ENCODE peak calls at places on chromosomes 7 and 10, in ten cellular contexts. X is spleen, S is A549, L is HCT116, T is transverse colon, V is aorta, O is PC-3, A is uterus, G is foreskin keratinocyte, R is suprapubic skin. N is an unnamed sample.

GRCh38 chr7:83415840-83416239 is 233.1 kb downstream of the SEMA3E start:
- DNase-seq in X (no peak), S (no peak), L (no peak), T (no peak), V (no peak), O (peak; percentile 19), A (no peak), G (peak; percentile 63), R (no peak), N (no peak)

GRCh38 chr7:151819826-151820225 is 57.1 kb downstream of the PRKAG2 start:
- DNase-seq in X (peak; percentile 37), S (no peak), L (no peak), T (peak; percentile 61), V (no peak), O (no peak), A (no peak), G (no peak), R (no peak), N (no peak)

GRCh38 chr10:70131560-70131937 is 1.1 kb downstream of the AIFM2 start:
- DNase-seq in X (peak; percentile 69), S (no peak), L (no peak), T (no peak), V (no peak), O (no peak), A (no peak), G (no peak), R (peak; percentile 69), N (no peak)

GRCh38 chr7:106116162-106116704 is 4.1 kb upstream of the SYPL1 start:
- DNase-seq in X (no peak), S (no peak), L (no peak), T (no peak), V (no peak), O (no peak), A (no peak), G (no peak), R (no peak), N (no peak)

GRCh38 chr10:117801691-117802090 is 245.1 kb downstream of the RAB11FIP2 start:
- DNase-seq in X (no peak), S (no peak), L (no peak), T (no peak), V (no peak), O (no peak), A (no peak), G (no peak), R (no peak), N (no peak)

GRCh38 chr10:24034571-24034970 is 174.4 kb upstream of the KIAA1217 start:
- DNase-seq in X (no peak), S (peak; percentile 3), L (no peak), T (no peak), V (no peak), O (no peak), A (no peak), G (no peak), R (no peak), N (no peak)

GRCh38 chr10:81704596-81704995 is 170.4 kb upstream of the NRG3 start:
- DNase-seq in X (no peak), S (no peak), L (no peak), T (no peak), V (no peak), O (no peak), A (no peak), G (no peak), R (no peak), N (no peak)

GRCh38 chr7:8065356-8065813 is 96.8 kb downstream of the GLCCI1 start:
- DNase-seq in X (no peak), S (no peak), L (no peak), T (no peak), V (no peak), O (no peak), A (no peak), G (peak; percentile 52), R (no peak), N (no peak)

DNA sequence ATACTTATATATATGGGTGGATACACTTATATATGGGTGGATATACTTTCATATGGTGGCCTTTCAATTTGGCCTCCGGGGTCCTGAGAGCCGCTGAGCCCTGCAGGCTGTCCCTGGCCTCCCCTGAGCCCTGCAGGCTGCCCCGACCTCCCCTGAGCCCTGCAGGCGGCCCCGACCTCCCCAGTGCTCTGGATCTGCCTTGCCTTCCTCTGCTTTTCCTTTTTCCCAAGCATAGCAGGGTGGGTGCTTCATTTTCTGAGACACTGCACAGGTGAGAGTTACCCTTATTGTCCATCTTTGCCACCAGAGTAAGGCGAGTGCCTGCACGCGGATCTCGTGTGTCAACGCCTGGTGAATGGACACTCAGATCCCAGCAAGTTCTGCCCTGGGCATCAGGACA is 106.6 kb downstream of the VIPR2 start:
- DNase-seq in X (no peak), S (no peak), L (no peak), T (no peak), V (no peak), O (no peak), A (no peak), G (no peak), R (no peak), N (no peak)
- H3K4me1 ChIP-seq in X (no peaks in the 10 kb centered on the region), S (no peaks in the 10 kb centered on the region), L (no peaks in the 10 kb centered on the region), T (no peaks in the 10 kb centered on the region), V (no peaks in the 10 kb centered on the region), O (peaks cover 14% of the 10 kb centered on the region), A (no peaks in the 10 kb centered on the region), G (no peaks in the 10 kb centered on the region), R (no peaks in the 10 kb centered on the region), N (no peaks in the 10 kb centered on the region)

GRCh38 chr10:102778781-102779180 is 35.0 kb downstream of the WBP1L start:
- DNase-seq in X (no peak), S (no peak), L (no peak), T (no peak), V (no peak), O (no peak), A (no peak), G (no peak), R (no peak), N (no peak)

GRCh38 chr10:102781921-102782542 is 38.3 kb downstream of the WBP1L start:
- DNase-seq in X (no peak), S (no peak), L (no peak), T (no peak), V (no peak), O (peak; percentile 13), A (no peak), G (no peak), R (no peak), N (no peak)

GRCh38 chr10:102781089-102781920 is 37.6 kb downstream of the WBP1L start:
- DNase-seq in X (no peak), S (no peak), L (no peak), T (no peak), V (no peak), O (no peak), A (no peak), G (no peak), R (no peak), N (no peak)

GRCh38 chr10:102779680-102780079 is 35.9 kb downstream of the WBP1L start:
- DNase-seq in X (no peak), S (no peak), L (no peak), T (no peak), V (no peak), O (no peak), A (peak; percentile 39), G (peak; percentile 54), R (no peak), N (no peak)

GRCh38 chr10:102780246-102780645 is 36.5 kb downstream of the WBP1L start:
- DNase-seq in X (no peak), S (no peak), L (no peak), T (no peak), V (no peak), O (peak; percentile 58), A (no peak), G (peak; percentile 67), R (no peak), N (no peak)
- H3K4me1 ChIP-seq in X (peaks cover 100% of the 10 kb centered on the region), S (peaks cover 10% of the 10 kb centered on the region), L (no peaks in the 10 kb centered on the region), T (peaks cover 37% of the 10 kb centered on the region), V (peaks cover 7% of the 10 kb centered on the region), O (peaks cover 17% of the 10 kb centered on the region), A (peaks cover 36% of the 10 kb centered on the region), G (peaks cover 51% of the 10 kb centered on the region), R (peaks cover 92% of the 10 kb centered on the region), N (peaks cover 62% of the 10 kb centered on the region)

GRCh38 chr10:75434292-75434691 is 2.9 kb downstream of the LRMDA start:
- DNase-seq in X (no peak), S (no peak), L (no peak), T (no peak), V (no peak), O (no peak), A (no peak), G (no peak), R (no peak), N (no peak)

GRCh38 chr10:75439811-75440210 is 8.4 kb downstream of the LRMDA start:
- DNase-seq in X (no peak), S (no peak), L (no peak), T (no peak), V (no peak), O (no peak), A (no peak), G (no peak), R (no peak), N (no peak)

GRCh38 chr10:75437693-75438092 is 6.3 kb downstream of the LRMDA start:
- DNase-seq in X (no peak), S (no peak), L (no peak), T (no peak), V (no peak), O (no peak), A (no peak), G (no peak), R (no peak), N (no peak)

GRCh38 chr10:75438275-75438674 is 6.9 kb downstream of the LRMDA start:
- DNase-seq in X (no peak), S (no peak), L (no peak), T (no peak), V (no peak), O (no peak), A (no peak), G (no peak), R (no peak), N (no peak)

DNA sequence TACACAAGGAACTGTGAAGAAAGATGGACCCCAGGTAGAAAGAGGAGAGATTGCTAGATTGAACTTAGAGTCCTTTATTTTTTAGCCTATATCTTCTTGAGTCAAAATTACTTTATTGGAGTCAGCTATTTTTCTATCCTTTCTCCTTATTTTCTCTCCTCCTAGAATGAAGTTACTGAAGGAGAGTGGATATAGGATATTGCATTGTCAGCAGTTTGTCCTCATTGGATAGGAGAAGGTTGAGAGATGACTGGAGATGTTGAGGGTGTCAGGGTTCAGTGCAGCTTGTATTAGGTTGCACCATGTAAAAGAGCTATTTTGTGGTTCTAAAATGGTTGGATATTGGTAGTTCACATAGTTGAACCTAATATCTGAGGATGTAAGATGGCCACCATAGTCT is 5.5 kb downstream of the LRMDA start:
- DNase-seq in X (no peak), S (no peak), L (no peak), T (no peak), V (no peak), O (no peak), A (no peak), G (no peak), R (no peak), N (no peak)
- H3K4me1 ChIP-seq in X (peaks cover 13% of the 10 kb centered on the region), S (peaks cover 7% of the 10 kb centered on the region), L (peaks cover 10% of the 10 kb centered on the region), T (peaks cover 8% of the 10 kb centered on the region), V (no peaks in the 10 kb centered on the region), O (peaks cover 3% of the 10 kb centered on the region), A (no peaks in the 10 kb centered on the region), G (no peaks in the 10 kb centered on the region), R (peaks cover 10% of the 10 kb centered on the region), N (no peaks in the 10 kb centered on the region)

GRCh38 chr7:2843711-2844152 is 376 bp downstream of the GNA12 start:
- DNase-seq in X (peak; percentile 91), S (peak; percentile 31), L (no peak), T (peak; percentile 48), V (peak; percentile 62), O (no peak), A (peak; percentile 43), G (no peak), R (no peak), N (no peak)

GRCh38 chr7:2845193-2845592 is 1.1 kb upstream of the GNA12 start:
- DNase-seq in X (no peak), S (no peak), L (no peak), T (no peak), V (no peak), O (no peak), A (no peak), G (no peak), R (no peak), N (no peak)

GRCh38 chr7:2841907-2842306 is 2.2 kb downstream of the GNA12 start:
- DNase-seq in X (no peak), S (no peak), L (no peak), T (no peak), V (no peak), O (no peak), A (no peak), G (no peak), R (no peak), N (no peak)

GRCh38 chr7:2843191-2843685 is 870 bp downstream of the GNA12 start:
- DNase-seq in X (no peak), S (no peak), L (no peak), T (no peak), V (peak; percentile 53), O (no peak), A (no peak), G (no peak), R (no peak), N (no peak)

DNA sequence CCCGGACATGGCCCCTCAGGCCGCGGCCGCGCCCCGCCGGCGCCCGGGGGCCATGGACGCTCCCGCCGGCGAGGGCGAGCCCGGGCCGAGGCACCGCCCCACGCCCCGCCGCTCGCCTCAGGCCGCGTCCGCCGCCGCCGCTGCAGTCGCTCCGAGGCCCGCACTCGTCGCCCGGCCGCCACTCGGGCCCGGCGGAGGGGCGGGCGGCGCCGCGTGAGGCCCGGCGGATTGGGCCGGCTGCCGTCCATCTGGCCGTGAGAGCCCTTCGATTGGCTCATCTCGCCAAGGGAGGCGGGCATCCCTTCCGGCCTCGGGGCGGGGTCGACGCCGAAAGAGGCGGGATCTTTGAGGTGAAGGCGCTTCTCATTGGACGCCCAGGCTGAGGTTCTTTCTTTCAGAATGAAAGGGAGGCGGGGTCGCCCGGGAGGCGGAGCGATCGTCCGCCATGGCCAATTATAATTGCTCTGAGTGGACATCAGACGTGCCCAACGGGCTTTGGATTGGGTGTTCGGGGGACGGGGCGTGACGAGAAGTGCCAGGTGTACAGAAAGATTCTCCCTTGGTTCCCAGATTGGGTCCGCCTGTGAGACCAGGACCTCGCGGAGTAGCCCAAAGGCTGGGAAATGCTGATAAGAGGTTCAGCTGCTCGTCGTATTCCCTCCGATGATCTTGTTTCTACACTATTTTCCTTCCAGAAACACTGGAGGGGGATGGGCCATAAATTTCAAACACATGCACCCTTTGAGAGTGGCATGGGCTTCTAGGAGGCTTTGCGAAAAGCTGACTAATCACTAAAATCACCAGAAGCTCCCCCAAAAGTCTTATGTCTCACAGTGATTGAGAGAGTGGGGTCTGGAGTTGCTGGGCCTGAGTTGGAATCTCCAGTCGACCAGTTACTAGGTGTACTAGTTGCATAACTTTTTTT is at the start of gene GNA12:
- DNase-seq in X (peak; percentile 98), S (peak; percentile 98), L (peak; percentile 97), T (peak; percentile 99), V (peak; percentile 98), O (peak; percentile 99), A (peak; percentile 98), G (peak; percentile 92), R (peak; percentile 99), N (peak; percentile 99)
- H3K4me1 ChIP-seq in X (peaks cover 51% of the 10 kb centered on the region), S (peaks cover 10% of the 10 kb centered on the region), L (peaks cover 26% of the 10 kb centered on the region), T (peaks cover 23% of the 10 kb centered on the region), V (peaks cover 1% of the 10 kb centered on the region), O (peaks cover 18% of the 10 kb centered on the region), A (no peaks in the 10 kb centered on the region), G (no peaks in the 10 kb centered on the region), R (peaks cover 27% of the 10 kb centered on the region), N (peaks cover 18% of the 10 kb centered on the region)

N was measured in SJSA1.